ENCODE peak calls at places on chromosome 13, in five cellular contexts. F, W, H, V and K are unnamed samples.

GRCh38 chr13:92436927-92437326 is 789.7 kb upstream of the GPC6 start:
- DNase-seq in F (no peak), W (no peak), H (no peak), V (no peak), K (no peak)

GRCh38 chr13:90746230-90746629 is 601.3 kb upstream of the MIR17HG start:
- DNase-seq in F (no peak), W (no peak), H (no peak), V (no peak), K (no peak)

GRCh38 chr13:39510296-39510695 is 92.7 kb downstream of the LHFPL6 start:
- DNase-seq in F (no peak), W (no peak), H (no peak), V (no peak), K (no peak)

GRCh38 chr13:113653264-113654174 is 4.5 kb downstream of the ATP4B start:
- DNase-seq in F (no peak), W (no peak), H (no peak), V (peak), K (peak)

GRCh38 chr13:52925775-52926285 is 77.4 kb upstream of the PCDH8 start:
- DNase-seq in F (no peak), W (no peak), H (no peak), V (no peak), K (no peak)

GRCh38 chr13:93562676-93563075 is 336.1 kb downstream of the GPC6 start:
- DNase-seq in F (no peak), W (no peak), H (no peak), V (no peak), K (no peak)

GRCh38 chr13:73776137-73776785 is 357.9 kb downstream of the KLF12 start:
- DNase-seq in F (peak), W (no peak), H (no peak), V (no peak), K (no peak)

GRCh38 chr13:112835344-112835743 is 133.7 kb upstream of the MCF2L start:
- DNase-seq in F (no peak), W (no peak), H (no peak), V (no peak), K (no peak)

GRCh38 chr13:20823071-20823470 is 49.3 kb upstream of the EEF1AKMT1 start:
- DNase-seq in F (no peak), W (no peak), H (no peak), V (no peak), K (no peak)

GRCh38 chr13:26442541-26442940 is 114.9 kb upstream of the WASF3 start:
- DNase-seq in F (no peak), W (no peak), H (peak), V (no peak), K (no peak)